ENCODE peak calls at places on chromosomes 3 and 15, in six cellular contexts. One of them, this sample, is unnamed.
A peak's percentile ranks its signal among the peaks of the same experiment; 100 is the strongest.

GRCh38 chr15:54066403-54066802 is 88.2 kb downstream of the UNC13C start:
- DNase-seq in trophoblast cell: no peak
- DNase-seq in H1: no peak
- DNase-seq in neuronal stem cell: no peak
- DNase-seq in IMR-90: no peak
- DNase-seq in mesendoderm: no peak
- DNase-seq in this sample: no peak

GRCh38 chr3:56753206-56753605 is 48.5 kb downstream of the ARHGEF3 start:
- DNase-seq in neuronal stem cell: no peak
- DNase-seq in mesendoderm: no peak
- DNase-seq in trophoblast cell: no peak
- DNase-seq in IMR-90: peak; percentile 40
- DNase-seq in H1: no peak
- DNase-seq in this sample: no peak

GRCh38 chr15:62393196-62393595 is 228.1 kb upstream of the C2CD4B start:
- DNase-seq in trophoblast cell: no peak
- DNase-seq in neuronal stem cell: no peak
- DNase-seq in H1: no peak
- DNase-seq in IMR-90: peak; percentile 51
- DNase-seq in mesendoderm: no peak
- DNase-seq in this sample: no peak

GRCh38 chr15:41940441-41940857 is 31.9 kb downstream of the EHD4 start:
- DNase-seq in mesendoderm: no peak
- DNase-seq in trophoblast cell: no peak
- DNase-seq in IMR-90: peak; percentile 87
- DNase-seq in neuronal stem cell: no peak
- DNase-seq in H1: no peak
- DNase-seq in this sample: no peak

GRCh38 chr15:79680721-79681120 is 216.1 kb downstream of the MTHFS start:
- DNase-seq in trophoblast cell: no peak
- DNase-seq in H1: peak; percentile 25
- DNase-seq in neuronal stem cell: peak; percentile 56
- DNase-seq in mesendoderm: peak; percentile 17
- DNase-seq in IMR-90: peak; percentile 88
- DNase-seq in this sample: no peak

GRCh38 chr3:192129586-192129985 is 597.8 kb downstream of the FGF12 start:
- DNase-seq in neuronal stem cell: no peak
- DNase-seq in mesendoderm: no peak
- DNase-seq in IMR-90: no peak
- DNase-seq in H1: no peak
- DNase-seq in trophoblast cell: no peak
- DNase-seq in this sample: no peak

GRCh38 chr3:172739462-172739861 is 11.1 kb upstream of the ECT2 start:
- DNase-seq in trophoblast cell: no peak
- DNase-seq in H1: no peak
- DNase-seq in IMR-90: no peak
- DNase-seq in mesendoderm: no peak
- DNase-seq in neuronal stem cell: no peak
- DNase-seq in this sample: no peak

GRCh38 chr3:48897401-48898376 is 993 bp downstream of the SLC25A20 start:
- DNase-seq in trophoblast cell: no peak
- DNase-seq in neuronal stem cell: no peak
- DNase-seq in mesendoderm: no peak
- DNase-seq in H1: no peak
- DNase-seq in IMR-90: no peak
- DNase-seq in this sample: no peak

GRCh38 chr15:58203537-58203936 is 65.4 kb downstream of the AQP9 start:
- DNase-seq in H1: no peak
- DNase-seq in IMR-90: peak; percentile 99
- DNase-seq in mesendoderm: no peak
- DNase-seq in neuronal stem cell: no peak
- DNase-seq in trophoblast cell: no peak
- DNase-seq in this sample: no peak

GRCh38 chr15:58200739-58201138 is 62.6 kb downstream of the AQP9 start:
- DNase-seq in IMR-90: no peak
- DNase-seq in H1: no peak
- DNase-seq in trophoblast cell: no peak
- DNase-seq in neuronal stem cell: no peak
- DNase-seq in mesendoderm: no peak
- DNase-seq in this sample: no peak

GRCh38 chr15:58201536-58201935 is 63.4 kb downstream of the AQP9 start:
- DNase-seq in IMR-90: peak; percentile 45
- DNase-seq in mesendoderm: no peak
- DNase-seq in trophoblast cell: no peak
- DNase-seq in H1: no peak
- DNase-seq in neuronal stem cell: no peak
- DNase-seq in this sample: no peak
- H2AK5ac ChIP-seq in IMR-90: no peak overlapping the region
- H2AK5ac ChIP-seq in mesendoderm: no peak overlapping the region
- H2AK5ac ChIP-seq in trophoblast cell: no peak overlapping the region
- H2AK5ac ChIP-seq in H1: no peak overlapping the region
- H2AK5ac ChIP-seq in neuronal stem cell: no peak overlapping the region
- H2AK5ac ChIP-seq in this sample: no peak overlapping the region

GRCh38 chr3:15602146-15602536 is 596 bp downstream of the BTD start:
- DNase-seq in trophoblast cell: no peak
- DNase-seq in IMR-90: no peak
- DNase-seq in H1: no peak
- DNase-seq in neuronal stem cell: no peak
- DNase-seq in mesendoderm: no peak
- DNase-seq in this sample: no peak

GRCh38 chr3:15595955-15596354 is 5.4 kb downstream of the HACL1 start:
- DNase-seq in IMR-90: no peak
- DNase-seq in trophoblast cell: no peak
- DNase-seq in neuronal stem cell: no peak
- DNase-seq in H1: no peak
- DNase-seq in mesendoderm: no peak
- DNase-seq in this sample: no peak

GRCh38 chr3:15606434-15606891 is 4.9 kb downstream of the BTD start:
- DNase-seq in mesendoderm: peak; percentile 26
- DNase-seq in H1: no peak
- DNase-seq in IMR-90: no peak
- DNase-seq in neuronal stem cell: no peak
- DNase-seq in trophoblast cell: no peak
- DNase-seq in this sample: no peak

GRCh38 chr3:15601046-15601398 is 347 bp downstream of the HACL1 start:
- DNase-seq in neuronal stem cell: no peak
- DNase-seq in mesendoderm: no peak
- DNase-seq in IMR-90: peak; percentile 12
- DNase-seq in H1: no peak
- DNase-seq in trophoblast cell: no peak
- DNase-seq in this sample: no peak

GRCh38 chr3:15601399-15602145 is at the start of the genes BTD and HACL1:
- DNase-seq in neuronal stem cell: peak; percentile 100
- DNase-seq in IMR-90: peak; percentile 99
- DNase-seq in H1: peak; percentile 99
- DNase-seq in trophoblast cell: peak; percentile 99
- DNase-seq in mesendoderm: peak; percentile 100
- DNase-seq in this sample: peak; percentile 99
- H3K23ac ChIP-seq in neuronal stem cell: peak within 1 kb of the TSS; percentile 25
- H3K23ac ChIP-seq in IMR-90: peak within 1 kb of the TSS; percentile 94
- H3K23ac ChIP-seq in H1: no peak within 1 kb of the TSS
- H3K23ac ChIP-seq in trophoblast cell: no peak within 1 kb of the TSS
- H3K23ac ChIP-seq in mesendoderm: no peak within 1 kb of the TSS
- H3K23ac ChIP-seq in this sample: no peak within 1 kb of the TSS

GRCh38 chr3:58206406-58207011 is 4.3 kb downstream of the DNASE1L3 start:
- DNase-seq in H1: no peak
- DNase-seq in trophoblast cell: peak; percentile 91
- DNase-seq in IMR-90: peak; percentile 56
- DNase-seq in neuronal stem cell: no peak
- DNase-seq in mesendoderm: peak; percentile 51
- DNase-seq in this sample: no peak
- H3K27ac ChIP-seq in H1: no peak overlapping the region
- H3K27ac ChIP-seq in trophoblast cell: no peak overlapping the region
- H3K27ac ChIP-seq in IMR-90: no peak overlapping the region
- H3K27ac ChIP-seq in neuronal stem cell: no peak overlapping the region
- H3K27ac ChIP-seq in mesendoderm: no peak overlapping the region
- H3K27ac ChIP-seq in this sample: no peak overlapping the region

GRCh38 chr15:31106495-31107300 is 5.2 kb upstream of the TRPM1 start:
- DNase-seq in IMR-90: no peak
- DNase-seq in neuronal stem cell: no peak
- DNase-seq in trophoblast cell: no peak
- DNase-seq in H1: no peak
- DNase-seq in mesendoderm: no peak
- DNase-seq in this sample: no peak

GRCh38 chr15:31111091-31111647 is 9.6 kb upstream of the TRPM1 start:
- DNase-seq in trophoblast cell: no peak
- DNase-seq in H1: no peak
- DNase-seq in mesendoderm: no peak
- DNase-seq in neuronal stem cell: no peak
- DNase-seq in IMR-90: peak; percentile 38
- DNase-seq in this sample: no peak

GRCh38 chr15:31104048-31104447 is 2.5 kb upstream of the TRPM1 start:
- DNase-seq in neuronal stem cell: no peak
- DNase-seq in trophoblast cell: no peak
- DNase-seq in H1: no peak
- DNase-seq in IMR-90: no peak
- DNase-seq in mesendoderm: no peak
- DNase-seq in this sample: no peak

GRCh38 chr15:31108836-31109235 is 7.3 kb upstream of the TRPM1 start:
- DNase-seq in trophoblast cell: no peak
- DNase-seq in IMR-90: peak; percentile 75
- DNase-seq in neuronal stem cell: no peak
- DNase-seq in H1: no peak
- DNase-seq in mesendoderm: no peak
- DNase-seq in this sample: no peak
- H2AK5ac ChIP-seq in trophoblast cell: no peak overlapping the region
- H2AK5ac ChIP-seq in IMR-90: no peak overlapping the region
- H2AK5ac ChIP-seq in neuronal stem cell: no peak overlapping the region
- H2AK5ac ChIP-seq in H1: no peak overlapping the region
- H2AK5ac ChIP-seq in mesendoderm: no peak overlapping the region
- H2AK5ac ChIP-seq in this sample: no peak overlapping the region

GRCh38 chr15:75644376-75644775 is 3.3 kb upstream of the SNX33 start:
- DNase-seq in IMR-90: peak; percentile 55
- DNase-seq in neuronal stem cell: no peak
- DNase-seq in mesendoderm: no peak
- DNase-seq in H1: no peak
- DNase-seq in trophoblast cell: no peak
- DNase-seq in this sample: no peak

GRCh38 chr15:75648156-75649000 is 666 bp downstream of the SNX33 start:
- DNase-seq in H1: no peak
- DNase-seq in mesendoderm: peak; percentile 82
- DNase-seq in neuronal stem cell: peak; percentile 72
- DNase-seq in IMR-90: no peak
- DNase-seq in trophoblast cell: no peak
- DNase-seq in this sample: peak; percentile 69

GRCh38 chr15:75647370-75648155 is at the start of gene SNX33:
- DNase-seq in IMR-90: peak; percentile 89
- DNase-seq in trophoblast cell: peak; percentile 70
- DNase-seq in neuronal stem cell: peak; percentile 90
- DNase-seq in H1: peak; percentile 76
- DNase-seq in mesendoderm: peak; percentile 95
- DNase-seq in this sample: peak; percentile 90

GRCh38 chr15:75646944-75647364 is 758 bp upstream of the SNX33 start:
- DNase-seq in IMR-90: no peak
- DNase-seq in H1: no peak
- DNase-seq in neuronal stem cell: no peak
- DNase-seq in trophoblast cell: peak; percentile 38
- DNase-seq in mesendoderm: peak; percentile 30
- DNase-seq in this sample: peak; percentile 45

DNA sequence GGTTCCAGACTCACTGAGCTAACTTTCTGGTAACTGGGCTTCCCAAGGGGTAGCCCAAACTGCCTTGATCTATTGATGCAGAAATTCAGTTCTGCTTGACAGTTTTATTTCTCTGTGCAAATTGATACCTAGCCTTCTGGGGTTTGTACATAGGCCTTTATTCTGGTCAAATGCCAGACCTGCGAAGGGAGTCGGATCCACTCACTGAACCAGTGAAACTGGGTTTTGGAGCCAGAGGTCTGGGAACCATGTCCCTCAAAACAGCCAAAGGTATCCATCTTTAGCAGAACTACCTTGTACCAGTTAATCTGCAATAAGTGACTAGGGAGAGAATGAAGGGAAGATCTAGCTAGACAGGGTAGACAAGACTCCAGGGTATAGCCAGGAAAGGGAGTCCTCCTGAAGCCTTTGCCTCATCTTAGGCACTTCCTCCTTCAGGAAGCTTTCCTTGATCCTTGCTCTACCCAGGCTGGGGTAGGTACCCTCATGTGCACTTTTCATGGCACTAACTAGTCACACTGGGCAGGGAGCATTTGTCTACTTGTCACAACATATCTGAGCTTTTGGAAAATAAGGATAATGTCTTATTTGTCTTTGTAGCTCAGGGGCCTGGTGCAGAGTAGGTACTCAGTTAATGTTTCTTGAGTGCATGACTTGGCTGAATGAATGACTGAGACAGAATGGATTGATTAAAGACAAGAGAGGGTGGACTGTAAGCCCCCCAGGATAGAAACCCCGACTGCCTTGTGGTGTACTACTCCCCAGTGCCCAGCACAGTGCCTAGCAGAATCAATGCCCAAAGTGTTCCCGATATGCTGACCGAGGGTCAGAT is 1.4 kb upstream of the SNX33 start:
- DNase-seq in mesendoderm: no peak
- DNase-seq in trophoblast cell: no peak
- DNase-seq in H1: no peak
- DNase-seq in neuronal stem cell: no peak
- DNase-seq in IMR-90: no peak
- DNase-seq in this sample: no peak
- H3K23ac ChIP-seq in mesendoderm: peak overlapping the region; percentile 80
- H3K23ac ChIP-seq in trophoblast cell: no peak overlapping the region
- H3K23ac ChIP-seq in H1: no peak overlapping the region
- H3K23ac ChIP-seq in neuronal stem cell: no peak overlapping the region
- H3K23ac ChIP-seq in IMR-90: peak overlapping the region; percentile 99
- H3K23ac ChIP-seq in this sample: no peak overlapping the region

GRCh38 chr3:105745046-105745445 is 123.8 kb downstream of the CBLB start:
- DNase-seq in H1: no peak
- DNase-seq in mesendoderm: no peak
- DNase-seq in neuronal stem cell: no peak
- DNase-seq in trophoblast cell: no peak
- DNase-seq in IMR-90: no peak
- DNase-seq in this sample: no peak
- H3K27ac ChIP-seq in H1: no peak overlapping the region
- H3K27ac ChIP-seq in mesendoderm: no peak overlapping the region
- H3K27ac ChIP-seq in neuronal stem cell: no peak overlapping the region
- H3K27ac ChIP-seq in trophoblast cell: no peak overlapping the region
- H3K27ac ChIP-seq in IMR-90: no peak overlapping the region
- H3K27ac ChIP-seq in this sample: no peak overlapping the region

DNA sequence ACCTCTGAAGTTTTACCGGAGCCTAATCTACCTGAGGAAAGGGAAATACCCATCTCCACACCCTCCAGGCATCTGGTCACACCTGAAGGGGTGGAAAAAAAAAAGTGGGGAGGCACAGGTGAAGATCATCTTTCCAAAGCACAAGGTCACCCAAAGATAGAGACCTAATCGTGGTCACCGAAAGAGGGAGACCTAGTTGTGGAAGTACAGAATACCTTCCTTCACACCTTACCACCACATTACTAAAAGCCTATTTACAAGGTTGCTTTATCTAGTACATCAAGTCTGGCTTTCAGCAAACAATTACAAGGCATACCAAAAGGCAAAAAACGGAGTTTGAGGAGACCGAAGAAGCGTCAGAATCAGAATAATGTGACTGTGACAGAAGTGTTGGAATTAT is 110.0 kb upstream of the ARPP21 start:
- DNase-seq in mesendoderm: no peak
- DNase-seq in H1: no peak
- DNase-seq in IMR-90: no peak
- DNase-seq in trophoblast cell: no peak
- DNase-seq in neuronal stem cell: no peak
- DNase-seq in this sample: no peak
- H2AK5ac ChIP-seq in mesendoderm: no peak overlapping the region
- H2AK5ac ChIP-seq in H1: no peak overlapping the region
- H2AK5ac ChIP-seq in IMR-90: no peak overlapping the region
- H2AK5ac ChIP-seq in trophoblast cell: no peak overlapping the region
- H2AK5ac ChIP-seq in neuronal stem cell: no peak overlapping the region
- H2AK5ac ChIP-seq in this sample: no peak overlapping the region

GRCh38 chr15:92880796-92881569 is 19.1 kb upstream of the CHD2 start:
- DNase-seq in IMR-90: no peak
- DNase-seq in mesendoderm: no peak
- DNase-seq in trophoblast cell: no peak
- DNase-seq in neuronal stem cell: no peak
- DNase-seq in H1: no peak
- DNase-seq in this sample: no peak
- H3K23ac ChIP-seq in IMR-90: peak overlapping the region; percentile 58
- H3K23ac ChIP-seq in mesendoderm: no peak overlapping the region
- H3K23ac ChIP-seq in trophoblast cell: no peak overlapping the region
- H3K23ac ChIP-seq in neuronal stem cell: no peak overlapping the region
- H3K23ac ChIP-seq in H1: no peak overlapping the region
- H3K23ac ChIP-seq in this sample: no peak overlapping the region

This sample was measured in H9.